ENCODE peak calls at places on chromosomes 2 and 18, in eight cellular contexts. F is stimulated activated CD4-positive, alpha-beta T cell treated with anti-CD3 and anti-CD28 coated beads, Interleukin-1b, Interleukin-23, amount 100 ng/mL, for 48 hours; D is amygdala; K is EH; R is fibroblast of lung; E is AG20443; H is activated effector memory CD4-positive, alpha-beta T cell treated with Interleukin-2 at 50 U/mL for 16 hours; S is EL. Z is an unnamed sample.
A peak's percentile ranks its signal among the peaks of the same experiment; 100 is the strongest.

GRCh38 chr2:238449909-238450417 is 23.2 kb downstream of the ASB1 start:
- DNase-seq in F (no peak), D (no peak), K (peak; percentile 63), R (peak; percentile 66), E (peak; percentile 80), H (no peak), S (peak; percentile 31), Z (peak; percentile 90)

GRCh38 chr2:191907545-191907944 is 60.7 kb upstream of the CAVIN2 start:
- DNase-seq in F (no peak), D (no peak), K (no peak), R (no peak), E (no peak), H (no peak), S (no peak), Z (no peak)

GRCh38 chr2:141529674-141530073 is 601.1 kb downstream of the LRP1B start:
- DNase-seq in F (no peak), D (no peak), K (no peak), R (peak; percentile 36), E (no peak), H (no peak), S (no peak), Z (no peak)

GRCh38 chr2:36859366-36859792 is 107.0 kb downstream of the STRN start:
- DNase-seq in F (no peak), D (no peak), K (no peak), R (no peak), E (no peak), H (no peak), S (no peak), Z (no peak)

GRCh38 chr2:121944072-121944829 is 188.8 kb downstream of the TSN start:
- DNase-seq in F (no peak), D (no peak), K (peak; percentile 97), R (peak; percentile 67), E (peak; percentile 90), H (no peak), S (peak; percentile 94), Z (no peak)

GRCh38 chr2:216023055-216023648 is 9.8 kb upstream of the MREG start:
- DNase-seq in F (peak; percentile 37), D (no peak), K (peak; percentile 66), R (peak; percentile 61), E (peak; percentile 73), H (no peak), S (peak; percentile 44), Z (no peak)

GRCh38 chr2:96819101-96819875 is 3.2 kb downstream of the CNNM3 start:
- DNase-seq in F (no peak), D (no peak), K (no peak), R (no peak), E (no peak), H (no peak), S (no peak), Z (no peak)

GRCh38 chr2:25478736-25479135 is 137.0 kb upstream of the DNMT3A start:
- DNase-seq in F (no peak), D (no peak), K (no peak), R (no peak), E (no peak), H (no peak), S (no peak), Z (no peak)

GRCh38 chr2:215940645-215941184 is 72.6 kb downstream of the MREG start:
- DNase-seq in F (no peak), D (no peak), K (no peak), R (no peak), E (no peak), H (no peak), S (no peak), Z (no peak)

GRCh38 chr2:237581751-237582746 is 8.5 kb downstream of the RAB17 start:
- DNase-seq in F (peak; percentile 74), D (peak; percentile 31), K (peak; percentile 80), R (peak; percentile 81), E (peak; percentile 86), H (no peak), S (peak; percentile 58), Z (peak; percentile 94)

GRCh38 chr18:3538456-3538855 is 88.5 kb downstream of the TGIF1 start:
- DNase-seq in F (no peak), D (no peak), K (peak; percentile 50), R (peak; percentile 51), E (peak; percentile 62), H (no peak), S (peak; percentile 7), Z (no peak)

GRCh38 chr2:36698978-36699377 is 2.5 kb downstream of the VIT start:
- DNase-seq in F (no peak), D (no peak), K (peak; percentile 28), R (no peak), E (peak; percentile 19), H (no peak), S (no peak), Z (peak; percentile 71)

GRCh38 chr2:64157792-64158191 is 13.6 kb upstream of the PELI1 start:
- DNase-seq in F (no peak), D (no peak), K (peak; percentile 25), R (peak; percentile 75), E (no peak), H (no peak), S (no peak), Z (no peak)

GRCh38 chr18:48356151-48356745 is 52.9 kb downstream of the ZBTB7C start:
- DNase-seq in F (no peak), D (no peak), K (no peak), R (no peak), E (no peak), H (no peak), S (no peak), Z (peak; percentile 52)

GRCh38 chr2:105746177-105747080 is 1.7 kb downstream of the NCK2 start:
- DNase-seq in F (peak; percentile 96), D (no peak), K (no peak), R (no peak), E (no peak), H (peak; percentile 63), S (no peak), Z (no peak)

GRCh38 chr2:67938053-67938452 is 124.8 kb downstream of the C1D start:
- DNase-seq in F (no peak), D (no peak), K (peak; percentile 32), R (no peak), E (no peak), H (no peak), S (no peak), Z (no peak)

GRCh38 chr18:60662491-60662890 is 289.9 kb upstream of the MC4R start:
- DNase-seq in F (no peak), D (no peak), K (no peak), R (no peak), E (no peak), H (no peak), S (no peak), Z (no peak)

GRCh38 chr18:47772374-47773248 is 157.8 kb downstream of the SMAD2 start:
- DNase-seq in F (peak; percentile 56), D (no peak), K (peak; percentile 67), R (peak; percentile 38), E (peak; percentile 81), H (peak; percentile 20), S (peak; percentile 71), Z (no peak)

GRCh38 chr2:34012728-34013302 is 413.7 kb upstream of the FAM98A start:
- DNase-seq in F (peak; percentile 18), D (peak; percentile 58), K (peak; percentile 53), R (peak; percentile 55), E (peak; percentile 15), H (no peak), S (peak; percentile 55), Z (peak; percentile 70)

GRCh38 chr2:43225093-43225787 is 1.2 kb downstream of the ZFP36L2 start:
- DNase-seq in F (peak; percentile 72), D (no peak), K (peak; percentile 61), R (peak; percentile 87), E (no peak), H (peak; percentile 57), S (peak; percentile 59), Z (peak; percentile 87)

GRCh38 chr2:31332521-31332920 is 82.0 kb downstream of the XDH start:
- DNase-seq in F (no peak), D (no peak), K (no peak), R (no peak), E (no peak), H (no peak), S (no peak), Z (no peak)

GRCh38 chr2:22499082-22499844 is 885.7 kb upstream of the KLHL29 start:
- DNase-seq in F (no peak), D (peak; percentile 1), K (no peak), R (no peak), E (no peak), H (no peak), S (no peak), Z (peak; percentile 68)

GRCh38 chr2:120596990-120597594 is 138.6 kb upstream of the GLI2 start:
- DNase-seq in F (no peak), D (no peak), K (peak; percentile 71), R (peak; percentile 90), E (peak; percentile 90), H (no peak), S (peak; percentile 47), Z (peak; percentile 89)

GRCh38 chr2:25808006-25808383 is 70.3 kb downstream of the ASXL2 start:
- DNase-seq in F (no peak), D (no peak), K (peak; percentile 71), R (no peak), E (peak; percentile 50), H (no peak), S (peak; percentile 28), Z (no peak)

GRCh38 chr2:239441261-239441701 is 40.5 kb upstream of the HDAC4 start:
- DNase-seq in F (no peak), D (no peak), K (no peak), R (peak; percentile 12), E (no peak), H (no peak), S (no peak), Z (no peak)

GRCh38 chr2:200172944-200173481 is 133.5 kb upstream of the SPATS2L start:
- DNase-seq in F (no peak), D (no peak), K (peak; percentile 58), R (peak; percentile 96), E (peak; percentile 20), H (no peak), S (peak; percentile 61), Z (no peak)

GRCh38 chr2:163553601-163554000 is 182.2 kb downstream of the FIGN start:
- DNase-seq in F (no peak), D (no peak), K (peak; percentile 23), R (no peak), E (no peak), H (no peak), S (peak; percentile 16), Z (no peak)

Z was measured in sigmoid colon.